ENCODE peak calls at places on chromosomes 12 and 14, in four cellular contexts. One of them, this sample, is unnamed.

GRCh38 chr12:52370906-52371608 is 3.8 kb upstream of the KRT85 start:
- DNase-seq in GM12878: no peak
- DNase-seq in foreskin fibroblast: peak
- DNase-seq in fibroblast of pulmonary artery: peak
- DNase-seq in this sample: peak

GRCh38 chr14:34302654-34303053 is 159.4 kb downstream of the SPTSSA start:
- DNase-seq in GM12878: no peak
- DNase-seq in foreskin fibroblast: no peak
- DNase-seq in fibroblast of pulmonary artery: peak
- DNase-seq in this sample: no peak

GRCh38 chr12:64716373-64716772 is 42.8 kb downstream of the GNS start:
- DNase-seq in GM12878: no peak
- DNase-seq in foreskin fibroblast: no peak
- DNase-seq in fibroblast of pulmonary artery: no peak
- DNase-seq in this sample: no peak

GRCh38 chr14:32826404-32827082 is 112.1 kb upstream of the NPAS3 start:
- DNase-seq in GM12878: no peak
- DNase-seq in foreskin fibroblast: peak
- DNase-seq in fibroblast of pulmonary artery: peak
- DNase-seq in this sample: peak

GRCh38 chr14:49895480-49895879 is 2.6 kb downstream of the ARF6 start:
- DNase-seq in GM12878: no peak
- DNase-seq in foreskin fibroblast: no peak
- DNase-seq in fibroblast of pulmonary artery: no peak
- DNase-seq in this sample: no peak

GRCh38 chr14:72518809-72519377 is 375.0 kb downstream of the DPF3 start:
- DNase-seq in GM12878: peak
- DNase-seq in foreskin fibroblast: no peak
- DNase-seq in fibroblast of pulmonary artery: no peak
- DNase-seq in this sample: no peak

GRCh38 chr14:64405295-64405694 is 17.1 kb downstream of the MTHFD1 start:
- DNase-seq in GM12878: no peak
- DNase-seq in foreskin fibroblast: no peak
- DNase-seq in fibroblast of pulmonary artery: no peak
- DNase-seq in this sample: no peak

GRCh38 chr14:68775614-68776126 is 17.2 kb downstream of the ZFP36L1 start:
- DNase-seq in GM12878: no peak
- DNase-seq in foreskin fibroblast: no peak
- DNase-seq in fibroblast of pulmonary artery: no peak
- DNase-seq in this sample: no peak

GRCh38 chr12:119072463-119072862 is 91.1 kb downstream of the SRRM4 start:
- DNase-seq in GM12878: no peak
- DNase-seq in foreskin fibroblast: no peak
- DNase-seq in fibroblast of pulmonary artery: no peak
- DNase-seq in this sample: no peak

GRCh38 chr12:27179399-27180214 is 64.5 kb upstream of the STK38L start:
- DNase-seq in GM12878: peak
- DNase-seq in foreskin fibroblast: peak
- DNase-seq in fibroblast of pulmonary artery: peak
- DNase-seq in this sample: peak

GRCh38 chr14:106831322-106831720 is 1304.9 kb downstream of the TMEM121 start:
- DNase-seq in GM12878: no peak
- DNase-seq in foreskin fibroblast: no peak
- DNase-seq in fibroblast of pulmonary artery: no peak
- DNase-seq in this sample: no peak
- TF ChIP-seq CTCF in GM12878: peak
- TF ChIP-seq CTCF in foreskin fibroblast: peak
- TF ChIP-seq CTCF in fibroblast of pulmonary artery: no peak
- TF ChIP-seq CTCF in this sample: peak

GRCh38 chr12:122089080-122089479 is 10.5 kb downstream of the MLXIP start:
- DNase-seq in GM12878: no peak
- DNase-seq in foreskin fibroblast: no peak
- DNase-seq in fibroblast of pulmonary artery: no peak
- DNase-seq in this sample: no peak

GRCh38 chr12:122087431-122088180 is 9.1 kb downstream of the MLXIP start:
- DNase-seq in GM12878: no peak
- DNase-seq in foreskin fibroblast: no peak
- DNase-seq in fibroblast of pulmonary artery: no peak
- DNase-seq in this sample: no peak

GRCh38 chr12:122093098-122093883 is 14.7 kb downstream of the MLXIP start:
- DNase-seq in GM12878: no peak
- DNase-seq in foreskin fibroblast: no peak
- DNase-seq in fibroblast of pulmonary artery: no peak
- DNase-seq in this sample: no peak

GRCh38 chr12:122088181-122088810 is 9.7 kb downstream of the MLXIP start:
- DNase-seq in GM12878: no peak
- DNase-seq in foreskin fibroblast: no peak
- DNase-seq in fibroblast of pulmonary artery: no peak
- DNase-seq in this sample: no peak

GRCh38 chr12:122090759-122091535 is 12.4 kb downstream of the MLXIP start:
- DNase-seq in GM12878: no peak
- DNase-seq in foreskin fibroblast: peak
- DNase-seq in fibroblast of pulmonary artery: peak
- DNase-seq in this sample: peak
- TF ChIP-seq CTCF in GM12878: no peak
- TF ChIP-seq CTCF in foreskin fibroblast: no peak
- TF ChIP-seq CTCF in fibroblast of pulmonary artery: no peak
- TF ChIP-seq CTCF in this sample: no peak

GRCh38 chr12:83389237-83389996 is 702.7 kb downstream of the TMTC2 start:
- DNase-seq in GM12878: no peak
- DNase-seq in foreskin fibroblast: no peak
- DNase-seq in fibroblast of pulmonary artery: no peak
- DNase-seq in this sample: no peak
- TF ChIP-seq CTCF in GM12878: peak
- TF ChIP-seq CTCF in foreskin fibroblast: no peak
- TF ChIP-seq CTCF in fibroblast of pulmonary artery: no peak
- TF ChIP-seq CTCF in this sample: peak

GRCh38 chr14:92353447-92353846 is 30.5 kb downstream of the SLC24A4 start:
- DNase-seq in GM12878: no peak
- DNase-seq in foreskin fibroblast: no peak
- DNase-seq in fibroblast of pulmonary artery: no peak
- DNase-seq in this sample: no peak

GRCh38 chr14:92351750-92352149 is 28.8 kb downstream of the SLC24A4 start:
- DNase-seq in GM12878: no peak
- DNase-seq in foreskin fibroblast: no peak
- DNase-seq in fibroblast of pulmonary artery: no peak
- DNase-seq in this sample: no peak

GRCh38 chr14:92348154-92348553 is 25.2 kb downstream of the SLC24A4 start:
- DNase-seq in GM12878: no peak
- DNase-seq in foreskin fibroblast: no peak
- DNase-seq in fibroblast of pulmonary artery: no peak
- DNase-seq in this sample: no peak

GRCh38 chr14:92356677-92357076 is 33.7 kb downstream of the SLC24A4 start:
- DNase-seq in GM12878: no peak
- DNase-seq in foreskin fibroblast: no peak
- DNase-seq in fibroblast of pulmonary artery: no peak
- DNase-seq in this sample: no peak

DNA sequence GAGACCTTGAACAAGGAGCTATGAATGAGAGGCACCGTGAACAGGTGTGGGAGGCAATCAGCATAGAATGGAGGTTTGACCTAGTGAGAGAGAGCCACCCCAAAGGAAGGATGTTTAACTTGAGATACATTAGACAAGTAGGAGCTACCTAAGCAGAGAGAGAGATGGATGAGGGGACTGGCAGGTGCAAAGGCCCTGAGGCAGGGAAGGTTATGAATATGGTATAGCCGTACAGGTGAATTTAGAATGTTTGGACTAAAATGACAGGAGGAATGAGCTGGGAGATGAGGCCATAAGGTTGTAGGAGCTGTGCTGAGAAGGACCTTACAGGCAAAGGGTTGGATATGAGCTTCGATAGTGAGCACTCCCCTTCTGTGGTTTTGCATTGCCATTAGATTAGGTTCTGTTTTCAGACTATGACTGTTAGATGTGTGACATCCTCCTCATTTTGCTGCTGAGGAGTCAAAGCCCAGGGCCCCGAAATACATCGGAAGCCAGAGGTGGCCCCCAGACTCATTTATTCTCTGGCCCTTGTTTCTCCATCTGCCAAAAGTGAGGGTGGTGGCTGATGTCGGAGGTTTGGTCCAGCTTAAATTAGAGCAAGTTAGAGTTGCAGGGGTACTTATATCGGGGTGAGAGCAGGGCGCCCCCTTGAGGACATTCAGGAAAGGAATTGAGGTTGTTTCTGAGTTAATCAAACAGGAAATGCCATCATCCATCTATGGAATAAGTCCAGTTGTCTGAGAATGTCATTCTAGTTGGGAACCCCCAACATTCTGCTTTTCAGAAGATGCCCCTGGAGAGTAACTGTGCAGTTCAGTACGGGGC is 29.4 kb downstream of the SLC24A4 start:
- DNase-seq in GM12878: no peak
- DNase-seq in foreskin fibroblast: peak
- DNase-seq in fibroblast of pulmonary artery: peak
- DNase-seq in this sample: peak
- TF ChIP-seq CTCF in GM12878: peak
- TF ChIP-seq CTCF in foreskin fibroblast: peak
- TF ChIP-seq CTCF in fibroblast of pulmonary artery: peak
- TF ChIP-seq CTCF in this sample: peak

DNA sequence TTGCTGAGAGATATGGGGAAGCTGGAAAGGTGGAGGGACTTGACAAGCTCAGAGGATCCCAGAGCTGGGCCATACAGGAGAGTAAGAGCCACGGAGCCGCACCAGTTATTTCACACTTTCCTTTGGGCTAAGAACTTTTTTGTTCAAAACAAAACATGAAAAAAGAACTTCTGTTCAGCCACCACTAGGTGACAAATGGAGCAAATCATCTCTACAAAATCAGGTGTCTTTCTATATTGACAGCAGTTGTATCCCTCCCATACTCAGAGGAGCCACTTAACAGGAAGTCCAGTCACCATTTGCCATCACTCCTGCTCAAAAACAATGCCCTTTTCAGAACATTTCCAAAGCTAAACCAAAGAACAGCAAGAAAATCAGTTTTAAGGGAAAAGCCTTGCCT is 70.3 kb upstream of the DBX2 start:
- DNase-seq in GM12878: no peak
- DNase-seq in foreskin fibroblast: no peak
- DNase-seq in fibroblast of pulmonary artery: no peak
- DNase-seq in this sample: no peak
- TF ChIP-seq CTCF in GM12878: no peak
- TF ChIP-seq CTCF in foreskin fibroblast: no peak
- TF ChIP-seq CTCF in fibroblast of pulmonary artery: no peak
- TF ChIP-seq CTCF in this sample: peak

GRCh38 chr14:24394275-24394674 is 4.5 kb upstream of the NYNRIN start:
- DNase-seq in GM12878: no peak
- DNase-seq in foreskin fibroblast: no peak
- DNase-seq in fibroblast of pulmonary artery: no peak
- DNase-seq in this sample: no peak

GRCh38 chr14:24389266-24389855 is 9.4 kb upstream of the NYNRIN start:
- DNase-seq in GM12878: no peak
- DNase-seq in foreskin fibroblast: peak
- DNase-seq in fibroblast of pulmonary artery: peak
- DNase-seq in this sample: peak

GRCh38 chr14:24395609-24396580 is 2.9 kb upstream of the NYNRIN start:
- DNase-seq in GM12878: no peak
- DNase-seq in foreskin fibroblast: no peak
- DNase-seq in fibroblast of pulmonary artery: peak
- DNase-seq in this sample: no peak

GRCh38 chr14:24390696-24391468 is 7.9 kb upstream of the NYNRIN start:
- DNase-seq in GM12878: no peak
- DNase-seq in foreskin fibroblast: no peak
- DNase-seq in fibroblast of pulmonary artery: no peak
- DNase-seq in this sample: no peak

DNA sequence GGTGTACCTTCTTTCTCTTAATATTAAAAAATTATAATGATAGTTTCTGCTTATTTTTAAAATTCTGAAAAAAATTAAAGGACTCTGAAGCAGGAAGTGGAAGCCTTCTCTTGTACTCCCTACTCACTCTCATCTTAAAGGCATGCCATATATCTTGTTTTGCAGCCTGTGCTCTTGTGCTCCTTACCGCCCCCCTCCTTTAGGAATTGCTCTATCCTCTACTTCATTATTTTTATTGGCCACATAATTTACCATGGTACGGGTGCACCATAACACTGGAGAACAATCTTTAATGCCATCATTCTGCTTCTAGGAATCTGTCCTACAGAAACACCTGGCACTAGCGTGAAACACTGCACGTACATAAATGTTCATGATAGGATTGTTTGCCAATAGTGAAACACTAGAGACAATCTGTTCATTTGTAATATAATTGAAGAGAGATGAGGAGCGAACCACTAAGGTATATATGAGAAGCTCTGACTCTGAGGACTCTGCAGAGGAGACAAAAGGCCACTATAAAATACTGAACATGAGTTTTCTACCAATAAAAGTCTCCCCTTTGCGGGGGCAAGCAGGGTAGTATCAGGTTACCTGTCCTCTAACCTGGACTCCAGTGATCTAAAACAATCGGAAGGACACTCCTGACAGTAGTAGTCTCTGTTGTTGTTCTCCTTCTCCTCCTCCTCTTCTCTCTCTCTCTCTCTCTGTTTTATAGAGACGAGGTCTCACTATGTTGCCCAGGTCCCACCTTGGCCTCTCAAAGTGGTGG is 6.3 kb upstream of the NYNRIN start:
- DNase-seq in GM12878: no peak
- DNase-seq in foreskin fibroblast: peak
- DNase-seq in fibroblast of pulmonary artery: peak
- DNase-seq in this sample: peak
- TF ChIP-seq CTCF in GM12878: no peak
- TF ChIP-seq CTCF in foreskin fibroblast: peak
- TF ChIP-seq CTCF in fibroblast of pulmonary artery: peak
- TF ChIP-seq CTCF in this sample: peak

This sample was measured in brain microvascular endothelial cell.